ENCODE peak calls at places on chromosomes 7 and 10, in six cellular contexts. One of them, this sample, is unnamed.

GRCh38 chr7:23418046-23418445 is 52.2 kb downstream of the IGF2BP3 start:
- DNase-seq in IMR-90: peak; percentile 66
- DNase-seq in H9: no peak
- DNase-seq in mesenchymal stem cell: peak; percentile 84
- DNase-seq in H1: no peak
- DNase-seq in trophoblast cell: peak; percentile 15
- DNase-seq in this sample: no peak

GRCh38 chr10:73997479-73997805 is 474 bp upstream of the VCL start:
- DNase-seq in IMR-90: no peak
- DNase-seq in H9: no peak
- DNase-seq in mesenchymal stem cell: no peak
- DNase-seq in H1: no peak
- DNase-seq in trophoblast cell: no peak
- DNase-seq in this sample: no peak

GRCh38 chr10:11035318-11035920 is 17.7 kb downstream of the CELF2 start:
- DNase-seq in IMR-90: peak; percentile 79
- DNase-seq in H9: peak; percentile 59
- DNase-seq in mesenchymal stem cell: peak; percentile 77
- DNase-seq in H1: no peak
- DNase-seq in trophoblast cell: no peak
- DNase-seq in this sample: no peak

GRCh38 chr10:101775273-101776131 is at the start of gene FGF8:
- DNase-seq in IMR-90: no peak
- DNase-seq in H9: no peak
- DNase-seq in mesenchymal stem cell: no peak
- DNase-seq in H1: peak; percentile 49
- DNase-seq in trophoblast cell: peak; percentile 8
- DNase-seq in this sample: no peak

GRCh38 chr10:101671453-101671852 is 23.5 kb downstream of the FBXW4 start:
- DNase-seq in IMR-90: no peak
- DNase-seq in H9: no peak
- DNase-seq in mesenchymal stem cell: no peak
- DNase-seq in H1: no peak
- DNase-seq in trophoblast cell: peak; percentile 60
- DNase-seq in this sample: no peak

GRCh38 chr10:63206997-63207952 is 74.1 kb downstream of the NRBF2 start:
- DNase-seq in IMR-90: peak; percentile 94
- DNase-seq in H9: no peak
- DNase-seq in mesenchymal stem cell: peak; percentile 47
- DNase-seq in H1: no peak
- DNase-seq in trophoblast cell: peak; percentile 15
- DNase-seq in this sample: no peak

GRCh38 chr7:75875113-75876080 is 3.4 kb upstream of the RHBDD2 start:
- DNase-seq in IMR-90: no peak
- DNase-seq in H9: no peak
- DNase-seq in mesenchymal stem cell: no peak
- DNase-seq in H1: no peak
- DNase-seq in trophoblast cell: peak; percentile 7
- DNase-seq in this sample: no peak

GRCh38 chr10:30092151-30092790 is 32.9 kb upstream of the JCAD start:
- DNase-seq in IMR-90: peak; percentile 77
- DNase-seq in H9: no peak
- DNase-seq in mesenchymal stem cell: peak; percentile 40
- DNase-seq in H1: no peak
- DNase-seq in trophoblast cell: peak; percentile 14
- DNase-seq in this sample: no peak

GRCh38 chr10:70123817-70124216 is 8.8 kb downstream of the AIFM2 start:
- DNase-seq in IMR-90: no peak
- DNase-seq in H9: no peak
- DNase-seq in mesenchymal stem cell: no peak
- DNase-seq in H1: no peak
- DNase-seq in trophoblast cell: no peak
- DNase-seq in this sample: no peak

GRCh38 chr10:89151857-89152256 is 55.3 kb downstream of the CH25H start:
- DNase-seq in IMR-90: peak; percentile 89
- DNase-seq in H9: no peak
- DNase-seq in mesenchymal stem cell: no peak
- DNase-seq in H1: no peak
- DNase-seq in trophoblast cell: no peak
- DNase-seq in this sample: no peak

GRCh38 chr7:158482460-158482859 is 105.2 kb downstream of the PTPRN2 start:
- DNase-seq in IMR-90: no peak
- DNase-seq in H9: no peak
- DNase-seq in mesenchymal stem cell: no peak
- DNase-seq in H1: no peak
- DNase-seq in trophoblast cell: no peak
- DNase-seq in this sample: no peak

GRCh38 chr7:1247527-1248041 is 14.9 kb downstream of the UNCX start:
- DNase-seq in IMR-90: no peak
- DNase-seq in H9: no peak
- DNase-seq in mesenchymal stem cell: no peak
- DNase-seq in H1: no peak
- DNase-seq in trophoblast cell: no peak
- DNase-seq in this sample: no peak

GRCh38 chr10:79022565-79023488 is 45.9 kb upstream of the ZMIZ1 start:
- DNase-seq in IMR-90: no peak
- DNase-seq in H9: peak; percentile 86
- DNase-seq in mesenchymal stem cell: no peak
- DNase-seq in H1: peak; percentile 67
- DNase-seq in trophoblast cell: peak; percentile 28
- DNase-seq in this sample: no peak

GRCh38 chr10:96958071-96958470 is 126.0 kb downstream of the LCOR start:
- DNase-seq in IMR-90: no peak
- DNase-seq in H9: no peak
- DNase-seq in mesenchymal stem cell: no peak
- DNase-seq in H1: no peak
- DNase-seq in trophoblast cell: no peak
- DNase-seq in this sample: no peak

GRCh38 chr7:142385528-142386340 is 127.9 kb upstream of the PRSS58 start:
- DNase-seq in IMR-90: peak; percentile 76
- DNase-seq in H9: peak; percentile 60
- DNase-seq in mesenchymal stem cell: peak; percentile 73
- DNase-seq in H1: peak; percentile 68
- DNase-seq in trophoblast cell: peak; percentile 80
- DNase-seq in this sample: peak; percentile 26

GRCh38 chr10:102791754-102792153 is 45.5 kb downstream of the CYP17A1 start:
- DNase-seq in IMR-90: no peak
- DNase-seq in H9: no peak
- DNase-seq in mesenchymal stem cell: peak; percentile 56
- DNase-seq in H1: no peak
- DNase-seq in trophoblast cell: no peak
- DNase-seq in this sample: no peak

GRCh38 chr10:11824376-11824775 is 1.2 kb downstream of the PROSER2 start:
- DNase-seq in IMR-90: peak; percentile 30
- DNase-seq in H9: no peak
- DNase-seq in mesenchymal stem cell: no peak
- DNase-seq in H1: no peak
- DNase-seq in trophoblast cell: no peak
- DNase-seq in this sample: no peak

GRCh38 chr10:59971915-59972314 is 65.6 kb upstream of the CCDC6 start:
- DNase-seq in IMR-90: no peak
- DNase-seq in H9: no peak
- DNase-seq in mesenchymal stem cell: peak; percentile 64
- DNase-seq in H1: no peak
- DNase-seq in trophoblast cell: peak; percentile 93
- DNase-seq in this sample: no peak

GRCh38 chr10:51792678-51793077 is 93.3 kb upstream of the CSTF2T start:
- DNase-seq in IMR-90: no peak
- DNase-seq in H9: no peak
- DNase-seq in mesenchymal stem cell: no peak
- DNase-seq in H1: no peak
- DNase-seq in trophoblast cell: no peak
- DNase-seq in this sample: no peak

GRCh38 chr10:48456808-48457761 is 147.8 kb downstream of the ARHGAP22 start:
- DNase-seq in IMR-90: no peak
- DNase-seq in H9: peak; percentile 26
- DNase-seq in mesenchymal stem cell: no peak
- DNase-seq in H1: peak; percentile 44
- DNase-seq in trophoblast cell: no peak
- DNase-seq in this sample: no peak

GRCh38 chr10:72335394-72336258 is 19.1 kb downstream of the DNAJB12 start:
- DNase-seq in IMR-90: no peak
- DNase-seq in H9: no peak
- DNase-seq in mesenchymal stem cell: peak; percentile 78
- DNase-seq in H1: no peak
- DNase-seq in trophoblast cell: no peak
- DNase-seq in this sample: no peak

GRCh38 chr10:36801660-36802059 is 323.7 kb upstream of the ANKRD30A start:
- DNase-seq in IMR-90: no peak
- DNase-seq in H9: no peak
- DNase-seq in mesenchymal stem cell: peak; percentile 10
- DNase-seq in H1: no peak
- DNase-seq in trophoblast cell: no peak
- DNase-seq in this sample: no peak

GRCh38 chr7:155598810-155599210 is 45.7 kb upstream of the RBM33 start:
- DNase-seq in IMR-90: peak; percentile 59
- DNase-seq in H9: peak; percentile 75
- DNase-seq in mesenchymal stem cell: peak; percentile 68
- DNase-seq in H1: peak; percentile 99
- DNase-seq in trophoblast cell: peak; percentile 96
- DNase-seq in this sample: peak; percentile 74

GRCh38 chr7:138616085-138616484 is 85.1 kb downstream of the SVOPL start:
- DNase-seq in IMR-90: no peak
- DNase-seq in H9: no peak
- DNase-seq in mesenchymal stem cell: no peak
- DNase-seq in H1: no peak
- DNase-seq in trophoblast cell: no peak
- DNase-seq in this sample: no peak

GRCh38 chr7:95155965-95156364 is 168.4 kb downstream of the PON1 start:
- DNase-seq in IMR-90: no peak
- DNase-seq in H9: no peak
- DNase-seq in mesenchymal stem cell: no peak
- DNase-seq in H1: no peak
- DNase-seq in trophoblast cell: no peak
- DNase-seq in this sample: no peak

GRCh38 chr7:29447828-29448227 is 115.8 kb upstream of the PRR15 start:
- DNase-seq in IMR-90: no peak
- DNase-seq in H9: no peak
- DNase-seq in mesenchymal stem cell: no peak
- DNase-seq in H1: no peak
- DNase-seq in trophoblast cell: no peak
- DNase-seq in this sample: no peak

GRCh38 chr7:132677941-132678340 is 101.7 kb upstream of the PLXNA4 start:
- DNase-seq in IMR-90: no peak
- DNase-seq in H9: no peak
- DNase-seq in mesenchymal stem cell: no peak
- DNase-seq in H1: peak; percentile 11
- DNase-seq in trophoblast cell: no peak
- DNase-seq in this sample: no peak

GRCh38 chr10:117741524-117741923 is 199.0 kb downstream of the EMX2 start:
- DNase-seq in IMR-90: no peak
- DNase-seq in H9: no peak
- DNase-seq in mesenchymal stem cell: no peak
- DNase-seq in H1: no peak
- DNase-seq in trophoblast cell: no peak
- DNase-seq in this sample: no peak

GRCh38 chr10:112956631-112957350 is 6.7 kb downstream of the TCF7L2 start:
- DNase-seq in IMR-90: no peak
- DNase-seq in H9: peak; percentile 49
- DNase-seq in mesenchymal stem cell: peak; percentile 51
- DNase-seq in H1: no peak
- DNase-seq in trophoblast cell: peak; percentile 38
- DNase-seq in this sample: no peak

DNA sequence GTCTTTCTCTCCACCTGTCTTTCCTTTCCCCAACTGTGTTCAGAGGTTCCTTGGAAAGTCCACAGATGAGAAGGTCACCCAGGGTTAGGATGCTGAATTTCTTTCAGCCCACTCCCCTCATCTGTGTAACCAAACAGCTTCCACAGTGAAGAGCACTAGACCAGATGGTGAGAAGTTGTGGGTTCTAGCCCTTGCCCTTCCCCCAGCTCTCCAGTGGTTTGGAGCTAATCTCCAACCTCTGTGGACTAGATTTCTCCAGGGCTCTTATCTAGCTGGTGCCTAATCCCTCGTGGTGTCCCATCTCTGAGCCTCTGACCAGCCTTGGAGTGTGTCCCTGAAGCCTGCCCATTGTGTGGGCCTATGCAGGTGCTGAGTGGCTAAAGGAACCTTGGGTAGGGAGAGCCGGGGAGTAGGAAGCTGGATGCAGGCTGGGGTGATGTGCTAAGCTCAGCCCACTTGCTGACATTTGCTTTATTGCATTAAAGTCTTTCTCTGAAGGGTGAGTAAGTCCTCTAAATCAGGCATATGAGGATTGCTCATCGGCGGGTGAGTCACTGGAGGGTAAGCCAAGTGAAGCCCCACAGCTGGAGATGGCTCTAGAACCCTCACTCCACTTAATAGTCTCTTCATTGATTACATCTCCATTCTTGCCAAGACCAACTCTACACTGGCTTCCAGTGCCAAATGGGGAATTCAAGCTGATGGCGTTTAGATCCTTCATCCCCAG is 14.9 kb downstream of the DUSP5 start:
- DNase-seq in IMR-90: peak; percentile 94
- DNase-seq in H9: no peak
- DNase-seq in mesenchymal stem cell: peak; percentile 90
- DNase-seq in H1: no peak
- DNase-seq in trophoblast cell: peak; percentile 37
- DNase-seq in this sample: no peak
- H4K91ac ChIP-seq in IMR-90: peak overlapping the region; percentile 56
- H4K91ac ChIP-seq in H9: no peak overlapping the region
- H4K91ac ChIP-seq in mesenchymal stem cell: no peak overlapping the region
- H4K91ac ChIP-seq in H1: no peak overlapping the region
- H4K91ac ChIP-seq in trophoblast cell: no peak overlapping the region
- H4K91ac ChIP-seq in this sample: no peak overlapping the region

GRCh38 chr7:7768977-7769376 is 50.6 kb upstream of the RPA3 start:
- DNase-seq in IMR-90: no peak
- DNase-seq in H9: no peak
- DNase-seq in mesenchymal stem cell: no peak
- DNase-seq in H1: no peak
- DNase-seq in trophoblast cell: no peak
- DNase-seq in this sample: no peak
- H4K91ac ChIP-seq in IMR-90: no peak overlapping the region
- H4K91ac ChIP-seq in H9: no peak overlapping the region
- H4K91ac ChIP-seq in mesenchymal stem cell: no peak overlapping the region
- H4K91ac ChIP-seq in H1: no peak overlapping the region
- H4K91ac ChIP-seq in trophoblast cell: no peak overlapping the region
- H4K91ac ChIP-seq in this sample: no peak overlapping the region

GRCh38 chr7:88280801-88281200 is 25.9 kb downstream of the STEAP4 start:
- DNase-seq in IMR-90: no peak
- DNase-seq in H9: no peak
- DNase-seq in mesenchymal stem cell: no peak
- DNase-seq in H1: no peak
- DNase-seq in trophoblast cell: no peak
- DNase-seq in this sample: no peak
- H4K91ac ChIP-seq in IMR-90: no peak overlapping the region
- H4K91ac ChIP-seq in H9: no peak overlapping the region
- H4K91ac ChIP-seq in mesenchymal stem cell: no peak overlapping the region
- H4K91ac ChIP-seq in H1: no peak overlapping the region
- H4K91ac ChIP-seq in trophoblast cell: no peak overlapping the region
- H4K91ac ChIP-seq in this sample: no peak overlapping the region

DNA sequence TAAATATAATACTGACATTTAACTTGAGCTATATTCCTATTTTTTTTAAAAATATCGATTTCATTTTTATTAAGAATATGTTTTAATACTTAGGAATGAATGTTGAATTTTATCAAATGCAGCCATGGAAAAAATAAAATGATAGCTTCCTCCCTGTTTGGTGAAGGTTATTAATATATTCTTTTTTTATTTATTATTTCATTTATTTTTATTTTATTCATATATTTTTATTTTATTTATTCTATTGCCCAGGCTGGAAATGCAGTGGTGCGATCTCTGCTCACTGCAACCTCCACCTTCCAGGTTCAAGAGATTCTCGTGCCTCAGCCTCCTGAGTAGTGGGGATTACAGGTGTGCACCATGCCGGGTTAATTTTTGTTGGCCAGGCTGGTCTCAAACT is 160.2 kb downstream of the PKD1L1 start:
- DNase-seq in IMR-90: no peak
- DNase-seq in H9: no peak
- DNase-seq in mesenchymal stem cell: no peak
- DNase-seq in H1: no peak
- DNase-seq in trophoblast cell: no peak
- DNase-seq in this sample: no peak
- H4K91ac ChIP-seq in IMR-90: peak overlapping the region; percentile 99
- H4K91ac ChIP-seq in H9: no peak overlapping the region
- H4K91ac ChIP-seq in mesenchymal stem cell: peak overlapping the region; percentile 83
- H4K91ac ChIP-seq in H1: no peak overlapping the region
- H4K91ac ChIP-seq in trophoblast cell: no peak overlapping the region
- H4K91ac ChIP-seq in this sample: no peak overlapping the region

This sample was measured in neuronal stem cell.